ENCODE peak calls at places on chromosome 17, in six cellular contexts. N is A549; H is stimulated activated naive B cell treated with anti-CD40 and anti-IgM and Interleukin-4, amounts not matched to agents 10 μg/mL and 1 μg/mL and 100 μg/mL, for 72 hours; V is nucleus accumbens; A is foreskin fibroblast; B is NCI-H345. G is an unnamed sample.

GRCh38 chr17:61219460-61219859 is 180.2 kb upstream of the TBX2 start:
- DNase-seq in N (no peak), H (no peak), V (no peak), A (peak), B (no peak), G (no peak)

GRCh38 chr17:52673791-52674190 is 515.3 kb upstream of the CA10 start:
- DNase-seq in N (no peak), H (no peak), V (no peak), A (no peak), B (no peak), G (no peak)

GRCh38 chr17:43845772-43846171 is 1.2 kb upstream of the CD300LG start:
- DNase-seq in N (no peak), H (no peak), V (no peak), A (no peak), B (no peak), G (no peak)

GRCh38 chr17:80442305-80442659 is 27.3 kb downstream of the ENDOV start:
- DNase-seq in N (no peak), H (no peak), V (no peak), A (no peak), B (no peak), G (no peak)

GRCh38 chr17:50946891-50947843 is 81.0 kb upstream of the TOB1 start:
- DNase-seq in N (peak), H (no peak), V (no peak), A (no peak), B (no peak), G (no peak)

GRCh38 chr17:21351366-21352065 is 24.6 kb upstream of the KCNJ12 start:
- DNase-seq in N (no peak), H (no peak), V (no peak), A (no peak), B (no peak), G (no peak)

GRCh38 chr17:1231456-1231855 is 38.8 kb upstream of the BHLHA9 start:
- DNase-seq in N (no peak), H (no peak), V (no peak), A (peak), B (no peak), G (peak)

GRCh38 chr17:7208027-7208571 is 11.5 kb downstream of the DLG4 start:
- DNase-seq in N (no peak), H (no peak), V (no peak), A (no peak), B (no peak), G (no peak)

GRCh38 chr17:80892019-80892855 is 99.4 kb upstream of the CHMP6 start:
- DNase-seq in N (peak), H (peak), V (peak), A (peak), B (no peak), G (peak)

GRCh38 chr17:16814439-16814838 is 124.4 kb downstream of the CCDC144A start:
- DNase-seq in N (no peak), H (no peak), V (no peak), A (no peak), B (no peak), G (no peak)

GRCh38 chr17:77433385-77434135 is 292.8 kb downstream of the SEC14L1 start:
- DNase-seq in N (no peak), H (peak), V (no peak), A (peak), B (no peak), G (no peak)

G was measured in tibial nerve.